ENCODE peak calls at places on chromosomes 13 and 19, in four cellular contexts. One of them, this sample, is unnamed.
A peak's percentile ranks its signal among the peaks of the same experiment; 100 is the strongest.

GRCh38 chr13:83007226-83007625 is 875.0 kb downstream of the SLITRK1 start:
- DNase-seq in H1: no peak
- DNase-seq in endothelial cell of umbilical vein: no peak
- DNase-seq in lower leg skin: no peak
- DNase-seq in this sample: no peak

GRCh38 chr13:84433024-84433423 is 550.8 kb upstream of the SLITRK1 start:
- DNase-seq in lower leg skin: no peak
- DNase-seq in H1: no peak
- DNase-seq in endothelial cell of umbilical vein: no peak
- DNase-seq in this sample: peak; percentile 18

GRCh38 chr13:26881154-26881553 is 120.6 kb upstream of the GPR12 start:
- DNase-seq in endothelial cell of umbilical vein: no peak
- DNase-seq in H1: no peak
- DNase-seq in lower leg skin: no peak
- DNase-seq in this sample: peak; percentile 5

GRCh38 chr13:26660761-26661160 is 99.8 kb downstream of the GPR12 start:
- DNase-seq in H1: no peak
- DNase-seq in lower leg skin: no peak
- DNase-seq in endothelial cell of umbilical vein: no peak
- DNase-seq in this sample: no peak

GRCh38 chr13:20191311-20191901 is 1.3 kb downstream of the GJB2 start:
- DNase-seq in H1: no peak
- DNase-seq in lower leg skin: no peak
- DNase-seq in endothelial cell of umbilical vein: no peak
- DNase-seq in this sample: no peak

GRCh38 chr19:38107129-38107528 is 116.9 kb downstream of the DPF1 start:
- DNase-seq in H1: no peak
- DNase-seq in lower leg skin: no peak
- DNase-seq in endothelial cell of umbilical vein: no peak
- DNase-seq in this sample: no peak

GRCh38 chr13:38180100-38180499 is 169.6 kb upstream of the UFM1 start:
- DNase-seq in lower leg skin: no peak
- DNase-seq in H1: no peak
- DNase-seq in endothelial cell of umbilical vein: no peak
- DNase-seq in this sample: no peak

GRCh38 chr13:109750376-109750775 is 36.0 kb downstream of the IRS2 start:
- DNase-seq in lower leg skin: no peak
- DNase-seq in endothelial cell of umbilical vein: no peak
- DNase-seq in H1: no peak
- DNase-seq in this sample: no peak

GRCh38 chr19:14519860-14520407 is 1.7 kb upstream of the DNAJB1 start:
- DNase-seq in endothelial cell of umbilical vein: peak; percentile 75
- DNase-seq in H1: no peak
- DNase-seq in lower leg skin: no peak
- DNase-seq in this sample: peak; percentile 83

GRCh38 chr19:896434-896833 is 3.1 kb downstream of the RNU6-9 start:
- DNase-seq in endothelial cell of umbilical vein: no peak
- DNase-seq in lower leg skin: no peak
- DNase-seq in H1: no peak
- DNase-seq in this sample: no peak

GRCh38 chr13:112879283-112879833 is 89.7 kb upstream of the MCF2L start:
- DNase-seq in H1: no peak
- DNase-seq in endothelial cell of umbilical vein: no peak
- DNase-seq in lower leg skin: no peak
- DNase-seq in this sample: no peak

GRCh38 chr13:108572782-108573211 is 56.6 kb upstream of the MYO16 start:
- DNase-seq in H1: no peak
- DNase-seq in endothelial cell of umbilical vein: no peak
- DNase-seq in lower leg skin: no peak
- DNase-seq in this sample: no peak

GRCh38 chr19:49857834-49858590 is 7.1 kb downstream of the PTOV1 start:
- DNase-seq in H1: no peak
- DNase-seq in endothelial cell of umbilical vein: no peak
- DNase-seq in lower leg skin: no peak
- DNase-seq in this sample: no peak
- TF ChIP-seq POLR2A in H1: no peak
- TF ChIP-seq POLR2A in endothelial cell of umbilical vein: no peak
- TF ChIP-seq POLR2A in lower leg skin: no peak
- TF ChIP-seq POLR2A in this sample: no peak

DNA sequence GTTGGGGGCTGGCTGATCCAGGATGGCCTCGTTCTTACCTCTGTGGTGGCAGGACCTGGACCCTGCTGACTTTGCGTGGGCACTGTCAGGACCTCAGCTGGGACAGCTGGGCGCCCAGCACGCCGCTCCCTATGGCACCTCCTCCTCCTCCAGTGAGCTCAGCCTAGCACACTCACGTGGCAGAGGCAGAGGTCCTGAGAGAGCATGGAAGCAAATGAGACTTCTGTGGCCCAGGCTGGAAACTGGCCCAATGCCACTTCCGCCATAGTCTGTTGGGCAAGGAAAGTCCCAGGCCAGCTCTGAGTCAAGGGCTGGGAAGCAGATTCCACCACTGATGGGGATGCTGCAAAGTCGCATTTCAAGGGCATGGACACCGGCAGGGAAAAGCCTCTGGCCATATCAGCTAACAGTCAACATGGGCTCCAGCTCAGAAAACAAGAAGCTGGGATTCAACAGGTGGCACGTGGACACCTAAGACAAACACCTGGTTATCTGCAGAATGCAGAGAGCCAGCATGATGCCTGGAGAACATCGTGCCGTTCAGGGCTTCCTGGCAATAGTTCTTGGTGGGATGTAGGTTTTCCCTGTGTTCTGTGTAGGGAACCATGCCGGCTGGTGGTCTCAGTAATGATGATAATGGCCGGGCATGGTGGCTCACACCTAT is 16.7 kb downstream of the MYBPC2 start:
- DNase-seq in endothelial cell of umbilical vein: no peak
- DNase-seq in lower leg skin: no peak
- DNase-seq in H1: no peak
- DNase-seq in this sample: peak; percentile 83
- TF ChIP-seq POLR2A in endothelial cell of umbilical vein: no peak
- TF ChIP-seq POLR2A in lower leg skin: no peak
- TF ChIP-seq POLR2A in H1: no peak
- TF ChIP-seq POLR2A in this sample: no peak

GRCh38 chr13:91241249-91241648 is 106.2 kb upstream of the MIR17HG start:
- DNase-seq in H1: no peak
- DNase-seq in lower leg skin: no peak
- DNase-seq in endothelial cell of umbilical vein: no peak
- DNase-seq in this sample: no peak

GRCh38 chr13:91240341-91240740 is 107.1 kb upstream of the MIR17HG start:
- DNase-seq in endothelial cell of umbilical vein: no peak
- DNase-seq in H1: no peak
- DNase-seq in lower leg skin: no peak
- DNase-seq in this sample: no peak

GRCh38 chr13:91236182-91236581 is 111.3 kb upstream of the MIR17HG start:
- DNase-seq in H1: no peak
- DNase-seq in lower leg skin: no peak
- DNase-seq in endothelial cell of umbilical vein: no peak
- DNase-seq in this sample: no peak

GRCh38 chr13:91236942-91237341 is 110.5 kb upstream of the MIR17HG start:
- DNase-seq in H1: no peak
- DNase-seq in endothelial cell of umbilical vein: no peak
- DNase-seq in lower leg skin: no peak
- DNase-seq in this sample: no peak

GRCh38 chr13:91238036-91238435 is 109.5 kb upstream of the MIR17HG start:
- DNase-seq in lower leg skin: no peak
- DNase-seq in H1: no peak
- DNase-seq in endothelial cell of umbilical vein: no peak
- DNase-seq in this sample: no peak
- TF ChIP-seq POLR2A in lower leg skin: no peak
- TF ChIP-seq POLR2A in H1: no peak
- TF ChIP-seq POLR2A in endothelial cell of umbilical vein: no peak
- TF ChIP-seq POLR2A in this sample: no peak

GRCh38 chr19:49855676-49856573 is 5.0 kb downstream of the PTOV1 start:
- DNase-seq in H1: no peak
- DNase-seq in lower leg skin: peak; percentile 14
- DNase-seq in endothelial cell of umbilical vein: no peak
- DNase-seq in this sample: no peak
- TF ChIP-seq POLR2A in H1: peak; percentile 73
- TF ChIP-seq POLR2A in lower leg skin: no peak
- TF ChIP-seq POLR2A in endothelial cell of umbilical vein: no peak
- TF ChIP-seq POLR2A in this sample: no peak

GRCh38 chr19:58558066-58558622 is at the start of gene UBE2M:
- DNase-seq in H1: no peak
- DNase-seq in lower leg skin: no peak
- DNase-seq in endothelial cell of umbilical vein: no peak
- DNase-seq in this sample: no peak
- TF ChIP-seq POLR2A in H1: no peak
- TF ChIP-seq POLR2A in lower leg skin: no peak
- TF ChIP-seq POLR2A in endothelial cell of umbilical vein: no peak
- TF ChIP-seq POLR2A in this sample: no peak